ENCODE peak calls at places on chromosomes 5 and 9, in seven cellular contexts. J is HTR-8/SVneo; M is stimulated activated CD4-positive, alpha-beta T cell treated with anti-CD3 and anti-CD28 coated beads, Interleukin-1b, Interleukin-23, amount 100 ng/mL, for 1 hour; U is NCI-H748 treated with DMSO at 0.1 percent for 48 hours; H is NAMALWA; T is DMS 273 treated with DMSO at 0.1 percent for 48 hours; Z is T-cell. L is an unnamed sample.

GRCh38 chr5:65066385-65066784 is 297.7 kb downstream of the CWC27 start:
- DNase-seq in J (no peak), M (no peak), U (no peak), H (no peak), T (no peak), Z (no peak), L (no peak)

GRCh38 chr9:135408676-135409254 is 70.8 kb upstream of the PPP1R26 start:
- DNase-seq in J (no peak), M (no peak), U (no peak), H (no peak), T (no peak), Z (no peak), L (no peak)

GRCh38 chr5:59757442-59757841 is 136.1 kb downstream of the PDE4D start:
- DNase-seq in J (no peak), M (no peak), U (no peak), H (no peak), T (no peak), Z (no peak), L (no peak)

GRCh38 chr9:18890372-18890771 is 142.6 kb downstream of the SAXO1 start:
- DNase-seq in J (peak; percentile 71), M (no peak), U (no peak), H (no peak), T (no peak), Z (no peak), L (no peak)

GRCh38 chr9:119369670-119370366 is 583 bp upstream of the BRINP1 start:
- DNase-seq in J (no peak), M (no peak), U (peak; percentile 68), H (no peak), T (no peak), Z (no peak), L (no peak)

GRCh38 chr9:81530407-81530810 is 158.9 kb downstream of the TLE1 start:
- DNase-seq in J (no peak), M (no peak), U (no peak), H (peak; percentile 2), T (no peak), Z (no peak), L (peak; percentile 7)

GRCh38 chr5:169413416-169413815 is 112.5 kb upstream of the SLIT3 start:
- DNase-seq in J (no peak), M (no peak), U (no peak), H (no peak), T (no peak), Z (no peak), L (no peak)

GRCh38 chr5:134460551-134460950 is 48.9 kb upstream of the CDKN2AIPNL start:
- DNase-seq in J (no peak), M (no peak), U (no peak), H (no peak), T (no peak), Z (no peak), L (no peak)

GRCh38 chr5:147216552-147217154 is 18.2 kb upstream of the STK32A start:
- DNase-seq in J (no peak), M (no peak), U (peak; percentile 20), H (no peak), T (no peak), Z (no peak), L (no peak)

GRCh38 chr5:40781843-40782409 is 16.2 kb downstream of the PRKAA1 start:
- DNase-seq in J (no peak), M (no peak), U (no peak), H (no peak), T (no peak), Z (no peak), L (no peak)

GRCh38 chr9:7320139-7320538 is 479.4 kb downstream of the DMAC1 start:
- DNase-seq in J (peak; percentile 28), M (no peak), U (peak; percentile 9), H (no peak), T (no peak), Z (no peak), L (peak; percentile 1)

GRCh38 chr9:95037789-95038521 is 279.6 kb downstream of the FANCC start:
- DNase-seq in J (no peak), M (no peak), U (no peak), H (no peak), T (no peak), Z (no peak), L (peak; percentile 80)

GRCh38 chr9:126516936-126517750 is 96.6 kb upstream of the LMX1B start:
- DNase-seq in J (peak; percentile 77), M (no peak), U (peak; percentile 33), H (no peak), T (no peak), Z (no peak), L (peak; percentile 66)

GRCh38 chr9:113511856-113512761 is 48.6 kb downstream of the RGS3 start:
- DNase-seq in J (peak; percentile 44), M (peak; percentile 25), U (no peak), H (no peak), T (no peak), Z (peak; percentile 61), L (no peak)

GRCh38 chr5:177373806-177374205 is 10.4 kb upstream of the SLC34A1 start:
- DNase-seq in J (no peak), M (no peak), U (no peak), H (no peak), T (no peak), Z (no peak), L (no peak)

GRCh38 chr5:181120311-181120710 is 10.7 kb downstream of the OR2V1 start:
- DNase-seq in J (no peak), M (no peak), U (no peak), H (no peak), T (no peak), Z (no peak), L (no peak)

GRCh38 chr5:107383414-107383813 is 287.3 kb downstream of the EFNA5 start:
- DNase-seq in J (no peak), M (no peak), U (no peak), H (no peak), T (no peak), Z (no peak), L (peak; percentile 81)